ENCODE peak calls at places on chromosomes 7 and 10, in six cellular contexts. J is GF-D8, T is BJ, H is stomach, M is NCI-H1436, O is GM12865. Y is an unnamed sample.

GRCh38 chr7:135320277-135320676 is 86.6 kb downstream of the STRA8 start:
- DNase-seq in H (peak), O (no peak), J (no peak), T (no peak), M (no peak), Y (peak)

GRCh38 chr7:146655928-146656797 is 539.6 kb downstream of the CNTNAP2 start:
- DNase-seq in H (no peak), M (peak), T (no peak), J (no peak), O (no peak), Y (no peak)

GRCh38 chr10:113473851-113474250 is 79.0 kb upstream of the HABP2 start:
- DNase-seq in M (no peak), O (no peak), J (no peak), H (no peak), T (peak), Y (no peak)

GRCh38 chr10:58201704-58202103 is 66.0 kb downstream of the IPMK start:
- DNase-seq in M (no peak), H (no peak), O (peak), J (no peak), T (no peak), Y (no peak)

GRCh38 chr7:158695056-158695455 is 9.5 kb downstream of the NCAPG2 start:
- DNase-seq in M (no peak), J (no peak), T (no peak), O (no peak), H (no peak), Y (no peak)

GRCh38 chr7:123666492-123666891 is 10.8 kb downstream of the LMOD2 start:
- DNase-seq in T (no peak), J (no peak), O (no peak), M (peak), H (no peak), Y (no peak)

GRCh38 chr10:239109-239508 is 103.9 kb downstream of the ZMYND11 start:
- DNase-seq in J (no peak), O (no peak), H (no peak), T (no peak), M (no peak), Y (no peak)

GRCh38 chr7:35906191-35906908 is 105.5 kb downstream of the SEPTIN7 start:
- DNase-seq in O (peak), H (peak), T (peak), M (peak), J (peak), Y (peak)

GRCh38 chr10:35079763-35080162 is 10.4 kb downstream of the CUL2 start:
- DNase-seq in H (no peak), T (peak), J (no peak), O (no peak), M (no peak), Y (peak)

GRCh38 chr10:100996678-100997363 is 2.8 kb upstream of the LZTS2 start:
- DNase-seq in T (no peak), J (no peak), O (peak), M (peak), H (peak), Y (no peak)

Y was measured in non-pigmented ciliary epithelial cell.